ENCODE peak calls at places on chromosomes 5 and 9, in eight cellular contexts. T is CD4-positive, alpha-beta T cell; K is dorsolateral prefrontal cortex; D is heart left ventricle; P is uterus; Y is coronary artery; O is body of pancreas; H is adrenal gland. N is an unnamed sample.

GRCh38 chr5:98458004-98458403 is 315.5 kb upstream of the RGMB start:
- DNase-seq in O (no peak), P (no peak), T (no peak), K (no peak), D (no peak), H (no peak), Y (no peak), N (no peak)

GRCh38 chr9:137758067-137758466 is 119.5 kb upstream of the CACNA1B start:
- DNase-seq in T (no peak), P (no peak), O (no peak), H (no peak), K (no peak), D (no peak), Y (no peak), N (no peak)

GRCh38 chr5:180495991-180496741 is 2.0 kb downstream of the CNOT6 start:
- DNase-seq in O (no peak), D (no peak), P (no peak), Y (no peak), K (no peak), H (no peak), T (no peak), N (no peak)

GRCh38 chr5:157556615-157557418 is 18.8 kb downstream of the ADAM19 start:
- DNase-seq in D (no peak), Y (peak), H (no peak), O (no peak), P (no peak), K (no peak), T (no peak), N (no peak)

GRCh38 chr5:128537306-128537998 is 593 bp downstream of the FBN2 start:
- DNase-seq in Y (no peak), P (peak), H (peak), D (peak), T (no peak), O (peak), K (no peak), N (peak)

GRCh38 chr5:135030691-135031145 is 3.3 kb downstream of the PITX1 start:
- DNase-seq in O (no peak), P (no peak), H (no peak), K (no peak), D (no peak), Y (no peak), T (no peak), N (peak)

GRCh38 chr5:13632676-13633075 is 311.8 kb downstream of the DNAH5 start:
- DNase-seq in K (no peak), O (no peak), Y (no peak), T (no peak), D (no peak), P (no peak), H (no peak), N (no peak)

GRCh38 chr5:10649518-10650410 is 85.9 kb downstream of the ANKRD33B start:
- DNase-seq in H (no peak), O (no peak), D (no peak), K (no peak), P (no peak), Y (no peak), T (no peak), N (peak)

GRCh38 chr9:81771606-81772005 is 82.3 kb upstream of the TLE1 start:
- DNase-seq in Y (no peak), O (no peak), K (no peak), T (no peak), P (no peak), D (no peak), H (no peak), N (no peak)

GRCh38 chr5:78636682-78637081 is 11.9 kb downstream of the LHFPL2 start:
- DNase-seq in D (no peak), T (no peak), P (no peak), Y (no peak), H (no peak), K (no peak), O (no peak), N (no peak)
- H3K27ac ChIP-seq in D (no peak), T (no peak), P (no peak), Y (no peak), H (peak), K (no peak), O (no peak), N (no peak)

GRCh38 chr9:94166237-94167054 is 82.2 kb downstream of the PTPDC1 start:
- DNase-seq in O (peak), H (peak), K (peak), T (peak), D (peak), P (peak), Y (peak), N (peak)

GRCh38 chr9:94168203-94169000 is 84.1 kb downstream of the PTPDC1 start:
- DNase-seq in T (no peak), Y (no peak), D (no peak), H (no peak), P (no peak), O (no peak), K (no peak), N (no peak)

GRCh38 chr9:94167376-94167775 is 83.1 kb downstream of the PTPDC1 start:
- DNase-seq in D (no peak), T (no peak), O (no peak), H (no peak), K (no peak), P (no peak), Y (no peak), N (no peak)

GRCh38 chr9:94165592-94166236 is 81.5 kb downstream of the PTPDC1 start:
- DNase-seq in T (peak), H (peak), D (peak), Y (peak), K (peak), O (peak), P (peak), N (peak)

GRCh38 chr9:94167055-94167346 is 82.7 kb downstream of the PTPDC1 start:
- DNase-seq in Y (no peak), O (no peak), T (no peak), D (no peak), P (no peak), H (no peak), K (peak), N (no peak)
- TF ChIP-seq CTCF in Y (no peak), O (no peak), T (no peak), D (peak), P (no peak), H (no peak), K (no peak), N (no peak)

GRCh38 chr5:14873790-14874189 is 2.2 kb upstream of the ANKH start:
- DNase-seq in T (no peak), O (no peak), H (no peak), Y (no peak), P (no peak), D (no peak), K (no peak), N (no peak)

GRCh38 chr5:14871573-14872069 is at the start of gene ANKH:
- DNase-seq in P (peak), T (peak), H (peak), K (peak), O (peak), D (peak), Y (peak), N (peak)

GRCh38 chr5:14873093-14873492 is 1.5 kb upstream of the ANKH start:
- DNase-seq in D (no peak), T (no peak), Y (no peak), K (no peak), P (no peak), H (no peak), O (no peak), N (no peak)

GRCh38 chr5:14871084-14871572 is 450 bp downstream of the ANKH start:
- DNase-seq in Y (peak), H (no peak), K (peak), D (peak), P (peak), T (peak), O (peak), N (peak)

GRCh38 chr5:14872070-14872989 is 752 bp upstream of the ANKH start:
- DNase-seq in Y (peak), O (peak), K (peak), T (peak), P (peak), D (peak), H (peak), N (peak)
- H3K27ac ChIP-seq in Y (peak), O (peak), K (peak), T (peak), P (peak), D (peak), H (peak), N (peak)

DNA sequence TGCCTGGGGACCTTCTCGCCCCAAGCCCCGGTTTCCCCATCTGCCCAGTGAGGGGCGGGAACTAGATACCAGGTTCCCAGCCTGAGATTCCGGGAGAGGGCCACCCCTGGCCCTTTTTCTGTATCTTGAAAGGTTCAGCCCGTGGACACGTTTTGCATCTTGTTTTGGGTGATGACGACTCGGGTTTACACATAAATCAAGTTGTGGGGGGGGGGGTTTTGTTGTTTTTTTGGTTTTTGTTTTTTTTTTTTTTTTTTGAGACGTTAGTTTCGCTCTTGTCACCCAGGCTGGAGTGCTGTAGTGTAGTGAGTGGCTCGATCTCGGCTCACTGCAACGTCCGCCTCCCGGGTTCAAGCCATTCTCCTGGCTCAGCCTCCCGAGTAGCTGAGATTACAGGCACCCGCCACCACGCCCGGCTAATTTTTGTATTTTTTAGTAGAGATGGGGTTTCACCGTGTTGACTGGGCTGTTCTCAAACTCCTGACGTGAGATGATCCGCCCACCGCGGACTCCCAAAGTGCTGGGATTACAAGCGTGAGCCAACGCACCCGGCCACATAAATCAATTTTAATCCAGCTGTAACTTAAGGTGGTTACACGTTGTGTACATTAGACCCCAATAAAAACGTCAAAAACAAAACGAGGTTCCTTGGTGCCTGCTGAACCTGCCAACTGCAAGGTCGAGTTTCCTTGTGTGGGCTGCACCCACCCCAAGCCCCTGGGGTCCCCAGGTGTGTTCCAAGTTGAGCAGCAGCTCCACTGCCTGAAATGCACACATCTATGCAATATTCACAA is 1.1 kb upstream of the BRD3 start:
- DNase-seq in K (no peak), O (no peak), Y (peak), P (peak), T (no peak), H (no peak), D (no peak), N (no peak)
- TF ChIP-seq CTCF in K (no peak), O (no peak), Y (no peak), P (no peak), T (no peak), H (no peak), D (no peak), N (no peak)

DNA sequence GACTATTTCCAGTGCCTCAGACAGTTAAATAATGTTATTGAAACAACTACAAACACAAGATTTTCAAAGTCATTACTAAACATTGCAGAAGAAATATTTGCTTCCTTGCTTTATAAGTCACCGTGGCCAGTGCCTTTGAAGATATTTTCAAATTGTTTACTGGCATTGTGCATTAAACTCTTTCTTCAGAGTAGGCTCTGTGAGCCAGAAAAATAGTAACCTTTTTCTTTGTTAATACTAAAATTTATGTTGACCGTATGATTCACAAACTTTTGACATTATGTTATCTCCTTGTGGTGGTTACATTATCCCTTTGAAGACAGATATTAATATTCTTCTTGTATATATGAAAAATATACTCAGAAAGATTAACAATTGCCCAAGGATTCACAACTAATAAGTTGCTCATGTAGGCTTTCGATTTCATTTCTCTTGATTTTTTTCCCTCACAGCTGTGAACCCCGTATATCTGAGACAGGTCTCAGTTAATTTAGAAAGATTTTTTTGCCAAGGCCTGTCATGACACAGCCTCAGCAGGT is 140.1 kb downstream of the NR3C1 start:
- DNase-seq in Y (no peak), O (no peak), D (no peak), H (no peak), P (no peak), T (no peak), K (no peak), N (no peak)
- H3K27ac ChIP-seq in Y (no peak), O (no peak), D (no peak), H (no peak), P (no peak), T (no peak), K (no peak), N (no peak)

GRCh38 chr9:93198117-93198838 is 14.3 kb downstream of the WNK2 start:
- DNase-seq in O (no peak), K (no peak), D (peak), H (no peak), T (no peak), P (no peak), Y (no peak), N (no peak)
- TF ChIP-seq CTCF in O (no peak), K (no peak), D (no peak), H (no peak), T (no peak), P (no peak), Y (no peak), N (no peak)

GRCh38 chr5:178236126-178236525 is 3.5 kb upstream of the PHYKPL start:
- DNase-seq in T (no peak), O (no peak), D (no peak), K (no peak), P (no peak), H (no peak), Y (no peak), N (peak)

GRCh38 chr5:178236685-178237084 is 4.1 kb upstream of the PHYKPL start:
- DNase-seq in H (peak), K (no peak), T (no peak), O (peak), P (no peak), D (peak), Y (no peak), N (peak)

GRCh38 chr5:178234121-178234752 is 1.6 kb upstream of the PHYKPL start:
- DNase-seq in H (no peak), P (no peak), K (no peak), O (no peak), Y (no peak), D (peak), T (no peak), N (no peak)

GRCh38 chr5:178234753-178235599 is 2.4 kb upstream of the PHYKPL start:
- DNase-seq in Y (no peak), K (peak), T (peak), P (peak), D (peak), H (peak), O (peak), N (peak)

GRCh38 chr5:178235600-178235998 is 3.0 kb upstream of the PHYKPL start:
- DNase-seq in P (no peak), Y (no peak), H (no peak), K (no peak), D (no peak), T (no peak), O (no peak), N (no peak)
- H3K27ac ChIP-seq in P (no peak), Y (no peak), H (no peak), K (no peak), D (no peak), T (no peak), O (no peak), N (no peak)

GRCh38 chr5:91408710-91409109 is 25.6 kb upstream of the ARRDC3 start:
- DNase-seq in Y (no peak), P (no peak), H (no peak), K (no peak), D (no peak), O (no peak), T (no peak), N (no peak)

GRCh38 chr5:91407204-91407603 is 24.1 kb upstream of the ARRDC3 start:
- DNase-seq in H (no peak), O (no peak), P (no peak), K (no peak), T (no peak), D (no peak), Y (no peak), N (no peak)

GRCh38 chr5:91403404-91403803 is 20.3 kb upstream of the ARRDC3 start:
- DNase-seq in O (no peak), P (no peak), T (no peak), D (no peak), H (no peak), Y (no peak), K (no peak), N (no peak)

GRCh38 chr5:91409304-91409703 is 26.2 kb upstream of the ARRDC3 start:
- DNase-seq in Y (no peak), H (no peak), O (no peak), K (no peak), T (no peak), D (no peak), P (no peak), N (no peak)
- TF ChIP-seq CTCF in Y (no peak), H (no peak), O (no peak), K (no peak), T (no peak), D (no peak), P (no peak), N (no peak)

DNA sequence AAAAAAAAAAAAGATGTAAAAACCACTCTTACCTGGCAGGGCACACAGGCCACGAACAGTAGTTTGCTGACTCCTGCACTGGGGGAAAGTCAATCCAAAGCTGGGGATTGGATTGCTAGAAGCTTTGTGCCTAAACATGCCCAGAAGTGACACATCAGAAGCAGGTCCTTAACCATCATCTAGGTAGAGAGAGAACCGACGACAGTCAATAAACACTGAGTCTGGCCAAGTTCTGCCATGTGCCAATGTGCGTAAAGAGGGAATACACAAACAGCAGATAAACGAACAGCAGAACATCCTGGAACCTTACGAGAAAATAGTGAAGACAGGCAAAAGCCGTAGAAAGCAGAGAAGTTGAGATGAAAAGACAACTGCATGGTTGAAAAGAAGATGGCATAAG is 14.9 kb downstream of the SFXN1 start:
- DNase-seq in T (no peak), P (no peak), O (no peak), Y (no peak), H (no peak), D (no peak), K (no peak), N (no peak)
- H3K27ac ChIP-seq in T (no peak), P (no peak), O (no peak), Y (no peak), H (no peak), D (no peak), K (no peak), N (no peak)

GRCh38 chr9:136611606-136612005 is 51.1 kb upstream of the EGFL7 start:
- DNase-seq in H (no peak), D (no peak), Y (no peak), O (no peak), P (no peak), K (no peak), T (no peak), N (no peak)
- TF ChIP-seq CTCF in H (no peak), D (no peak), Y (no peak), O (no peak), P (no peak), K (no peak), T (no peak), N (no peak)